ENCODE peak calls at places on chromosomes 12 and 14, in nine cellular contexts. J is prostate gland, T is endothelial cell of umbilical vein, X is transverse colon, C is GM12878, R is HCT116, N is HepG2, Y is stomach, V is esophagus muscularis mucosa. K is an unnamed sample.

GRCh38 chr14:24943024-24943423 is 106.9 kb downstream of the STXBP6 start:
- DNase-seq in C (no peak), V (no peak), J (peak), N (no peak), T (no peak), R (no peak), X (peak), Y (no peak), K (peak)

GRCh38 chr14:91140672-91141071 is 26.8 kb downstream of the DGLUCY start:
- DNase-seq in T (peak), N (peak), C (no peak), V (no peak), X (peak), J (no peak), R (peak), Y (peak), K (no peak)

GRCh38 chr14:22008098-22008412 is 334.4 kb upstream of the OR4E1 start:
- DNase-seq in T (no peak), C (no peak), N (no peak), Y (no peak), X (no peak), V (no peak), R (no peak), J (no peak), K (no peak)

GRCh38 chr14:94011795-94012194 is 14.3 kb upstream of the OTUB2 start:
- DNase-seq in J (no peak), Y (no peak), V (no peak), T (no peak), N (no peak), X (no peak), C (no peak), R (no peak), K (no peak)

GRCh38 chr12:2295941-2296461 is 243.2 kb downstream of the CACNA1C start:
- DNase-seq in T (no peak), C (no peak), Y (no peak), J (no peak), R (no peak), N (no peak), X (no peak), V (no peak), K (no peak)

GRCh38 chr12:18799561-18799960 is 61.6 kb downstream of the CAPZA3 start:
- DNase-seq in R (no peak), J (no peak), N (no peak), C (no peak), V (no peak), T (peak), X (no peak), Y (no peak), K (no peak)

GRCh38 chr12:78167510-78167909 is 336.8 kb downstream of the NAV3 start:
- DNase-seq in T (no peak), X (no peak), N (no peak), Y (no peak), J (no peak), R (no peak), V (no peak), C (no peak), K (no peak)

GRCh38 chr12:123024819-123025391 is 44.4 kb downstream of the ARL6IP4 start:
- DNase-seq in C (no peak), R (no peak), V (no peak), T (no peak), N (no peak), Y (no peak), X (no peak), J (no peak), K (no peak)

GRCh38 chr12:79409562-79409961 is 281.2 kb downstream of the PAWR start:
- DNase-seq in X (no peak), C (no peak), J (no peak), Y (no peak), T (peak), N (no peak), R (no peak), V (no peak), K (no peak)

GRCh38 chr12:13100882-13101769 is 2.3 kb downstream of the GSG1 start:
- DNase-seq in V (peak), Y (peak), T (peak), X (peak), C (no peak), N (peak), R (peak), J (peak), K (peak)

GRCh38 chr14:30521899-30522736 is 36.8 kb upstream of the G2E3 start:
- DNase-seq in Y (no peak), N (peak), X (no peak), R (peak), J (no peak), C (peak), T (peak), V (no peak), K (no peak)

GRCh38 chr12:92278378-92278828 is 132.8 kb upstream of the BTG1 start:
- DNase-seq in C (no peak), R (no peak), X (no peak), T (no peak), Y (no peak), N (no peak), J (no peak), V (no peak), K (no peak)

GRCh38 chr14:70514168-70515069 is 20.4 kb downstream of the ADAM20 start:
- DNase-seq in V (no peak), Y (no peak), N (no peak), X (no peak), C (no peak), J (no peak), R (no peak), T (no peak), K (no peak)

GRCh38 chr14:92456215-92457017 is 57.2 kb upstream of the RIN3 start:
- DNase-seq in Y (peak), N (peak), C (no peak), T (peak), X (peak), J (peak), V (no peak), R (peak), K (no peak)

GRCh38 chr12:4997939-4998338 is 45.7 kb upstream of the KCNA5 start:
- DNase-seq in X (no peak), J (no peak), C (no peak), T (peak), R (no peak), N (no peak), Y (no peak), V (no peak), K (peak)

DNA sequence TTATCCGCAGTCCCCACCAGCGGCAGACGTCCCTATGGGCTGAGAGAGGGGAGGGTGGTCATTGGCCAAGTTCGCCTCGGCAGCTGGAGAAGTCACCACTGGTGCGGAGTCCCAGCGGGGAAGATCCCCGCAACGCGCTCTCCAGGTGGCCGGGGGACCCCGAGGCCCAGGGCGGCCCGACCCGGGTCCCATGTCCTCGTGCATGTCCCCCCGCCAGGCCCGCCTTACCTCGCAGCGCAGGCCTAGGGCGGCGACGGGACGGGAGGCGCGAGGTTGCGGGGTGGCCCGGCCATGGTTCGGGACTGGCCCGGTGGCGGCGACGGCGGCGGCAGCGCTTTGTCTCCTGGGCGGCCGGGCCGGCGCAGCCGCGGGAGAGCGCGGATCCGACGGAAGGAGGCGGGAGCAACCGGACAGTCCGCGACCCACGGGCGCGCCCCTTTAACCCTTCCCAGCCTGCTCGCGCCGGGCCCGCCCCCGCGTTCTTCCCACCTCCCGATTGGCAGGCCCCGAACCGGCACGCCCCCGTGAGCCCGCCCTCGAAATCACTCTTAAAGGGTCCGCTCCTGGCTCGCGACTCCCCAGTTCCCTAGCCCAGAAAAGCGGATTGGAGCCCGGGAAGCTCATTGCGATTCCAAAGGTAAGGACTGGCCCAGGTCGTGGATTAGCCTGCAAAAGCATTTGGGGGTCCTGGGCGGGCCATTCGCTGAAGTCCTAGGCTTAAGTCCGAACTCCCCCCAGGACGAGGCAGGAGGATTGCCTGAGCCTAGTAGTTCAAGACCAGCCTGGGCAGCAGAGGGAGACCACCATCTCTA is at the start of gene PHETA1:
- DNase-seq in Y (peak), X (peak), V (peak), R (peak), N (peak), C (peak), T (peak), J (peak), K (peak)
- TF ChIP-seq POLR2A in Y (no peak), X (peak), V (no peak), R (no peak), N (no peak), C (no peak), T (peak), J (peak), K (peak)

GRCh38 chr12:121427556-121428055 is 27.7 kb downstream of the RNF34 start:
- DNase-seq in T (no peak), J (no peak), Y (no peak), N (no peak), V (no peak), X (no peak), C (no peak), R (no peak), K (no peak)

GRCh38 chr12:121424632-121424992 is 24.7 kb downstream of the RNF34 start:
- DNase-seq in J (no peak), R (no peak), Y (no peak), N (no peak), T (no peak), X (no peak), C (no peak), V (no peak), K (no peak)

GRCh38 chr12:121423682-121424631 is 24.0 kb downstream of the RNF34 start:
- DNase-seq in Y (no peak), J (no peak), C (no peak), T (no peak), X (no peak), N (no peak), V (no peak), R (no peak), K (no peak)

GRCh38 chr12:121420109-121420508 is 20.2 kb downstream of the RNF34 start:
- DNase-seq in C (no peak), T (no peak), N (no peak), Y (no peak), R (no peak), V (no peak), X (no peak), J (no peak), K (no peak)

GRCh38 chr12:121423253-121423652 is 23.3 kb downstream of the RNF34 start:
- DNase-seq in J (no peak), T (no peak), V (no peak), C (no peak), X (no peak), R (no peak), Y (no peak), N (no peak), K (no peak)
- TF ChIP-seq POLR2AphosphoS5 in J (no peak), T (no peak), V (no peak), C (no peak), X (no peak), R (no peak), Y (no peak), N (no peak), K (no peak)

DNA sequence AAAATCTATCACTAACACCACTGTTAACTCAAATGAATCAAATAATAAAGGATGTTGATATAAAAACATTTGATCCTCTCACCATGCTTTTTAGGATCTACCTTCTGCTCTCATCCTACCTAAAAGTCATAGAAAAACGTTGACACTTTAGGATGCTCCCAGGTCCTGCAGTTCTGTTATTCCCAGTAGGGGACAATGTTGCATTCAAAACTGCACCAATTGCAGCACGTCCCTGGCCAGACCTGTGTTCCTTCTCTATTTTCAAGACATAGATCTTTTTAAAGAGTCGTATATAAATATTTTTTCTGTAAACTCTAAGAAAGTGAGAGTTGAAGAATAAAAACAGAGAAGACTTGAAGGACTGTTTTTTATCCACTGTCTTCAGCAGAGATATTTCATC is 8.8 kb downstream of the AICDA start:
- DNase-seq in N (no peak), R (no peak), X (no peak), Y (no peak), C (no peak), V (no peak), T (no peak), J (no peak), K (no peak)
- TF ChIP-seq CTCF in N (no peak), R (peak), X (no peak), Y (no peak), C (peak), V (no peak), T (no peak), J (no peak), K (no peak)

GRCh38 chr12:56682323-56682722 is 5.8 kb downstream of the PTGES3 start:
- DNase-seq in C (no peak), J (no peak), T (no peak), R (no peak), Y (peak), X (no peak), V (no peak), N (no peak), K (no peak)

GRCh38 chr12:56688129-56688845 is at the start of gene PTGES3:
- DNase-seq in T (peak), N (peak), X (peak), C (peak), J (peak), V (peak), Y (peak), R (peak), K (peak)

GRCh38 chr12:56688846-56689113 is 696 bp upstream of the PTGES3 start:
- DNase-seq in V (no peak), N (no peak), Y (no peak), J (no peak), T (no peak), R (no peak), X (no peak), C (no peak), K (no peak)

GRCh38 chr12:56684745-56685369 is 3.2 kb downstream of the PTGES3 start:
- DNase-seq in T (peak), X (no peak), N (no peak), R (no peak), C (no peak), J (no peak), V (no peak), Y (peak), K (peak)

DNA sequence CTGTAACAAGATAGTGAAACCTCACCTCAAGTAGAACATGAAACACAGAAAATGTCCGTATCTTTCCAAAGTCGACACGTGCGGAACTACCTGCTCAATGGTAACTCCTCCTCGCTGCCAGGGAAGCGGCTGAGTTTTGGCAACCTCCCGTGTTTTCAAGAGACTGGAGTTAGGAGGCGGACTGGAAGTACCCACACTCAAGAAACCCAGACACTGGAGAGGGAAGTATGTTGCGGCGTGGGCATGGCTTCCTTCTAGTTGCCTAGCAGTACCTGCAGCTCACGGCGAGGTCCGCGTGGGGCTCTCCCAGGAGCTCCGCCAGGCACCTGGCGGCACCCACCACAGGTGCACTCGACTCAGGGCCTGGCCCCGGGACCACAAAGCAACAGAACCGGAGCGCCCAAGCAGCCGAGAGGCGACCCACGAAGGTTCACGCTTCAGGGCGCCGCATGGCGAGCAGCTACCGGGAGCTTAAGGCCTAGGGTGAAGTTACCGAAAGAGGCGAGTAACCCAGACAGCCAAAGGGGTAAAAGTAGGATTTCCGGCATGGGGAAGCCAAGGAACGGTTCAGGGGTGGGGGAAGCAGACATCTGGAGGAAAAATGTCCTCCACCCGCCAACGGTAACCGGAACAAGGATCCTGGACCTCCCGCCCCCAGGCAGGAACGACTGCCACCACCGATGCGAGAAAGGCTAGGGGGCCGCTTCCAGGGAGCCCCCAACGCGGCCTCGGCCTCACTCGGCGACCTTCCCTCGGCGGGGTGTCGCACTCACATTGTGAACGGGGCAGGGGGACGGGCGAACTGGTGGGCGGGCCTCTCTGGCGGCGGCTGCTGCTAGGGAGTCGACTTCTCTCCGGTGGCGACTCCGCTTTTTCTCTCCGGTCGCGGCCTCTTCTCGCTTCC is 607 bp downstream of the PTGES3 start:
- DNase-seq in Y (peak), R (no peak), X (peak), V (peak), C (no peak), J (peak), T (peak), N (no peak), K (peak)
- TF ChIP-seq POLR2A in Y (no peak), R (no peak), X (no peak), V (no peak), C (peak), J (no peak), T (no peak), N (no peak), K (no peak)

GRCh38 chr12:118358607-118359540 is 13.8 kb downstream of the TAOK3 start:
- DNase-seq in R (no peak), V (no peak), X (no peak), J (no peak), C (no peak), N (no peak), T (no peak), Y (no peak), K (no peak)

GRCh38 chr12:118358008-118358359 is 14.7 kb downstream of the TAOK3 start:
- DNase-seq in V (no peak), J (no peak), N (no peak), X (no peak), T (no peak), Y (no peak), C (no peak), R (no peak), K (no peak)

GRCh38 chr12:118359541-118359915 is 13.2 kb downstream of the TAOK3 start:
- DNase-seq in Y (no peak), C (no peak), X (peak), T (no peak), R (no peak), J (no peak), N (no peak), V (no peak), K (no peak)

GRCh38 chr12:118361889-118362288 is 10.8 kb downstream of the TAOK3 start:
- DNase-seq in Y (no peak), J (no peak), C (no peak), X (no peak), N (no peak), T (no peak), R (no peak), V (no peak), K (no peak)

DNA sequence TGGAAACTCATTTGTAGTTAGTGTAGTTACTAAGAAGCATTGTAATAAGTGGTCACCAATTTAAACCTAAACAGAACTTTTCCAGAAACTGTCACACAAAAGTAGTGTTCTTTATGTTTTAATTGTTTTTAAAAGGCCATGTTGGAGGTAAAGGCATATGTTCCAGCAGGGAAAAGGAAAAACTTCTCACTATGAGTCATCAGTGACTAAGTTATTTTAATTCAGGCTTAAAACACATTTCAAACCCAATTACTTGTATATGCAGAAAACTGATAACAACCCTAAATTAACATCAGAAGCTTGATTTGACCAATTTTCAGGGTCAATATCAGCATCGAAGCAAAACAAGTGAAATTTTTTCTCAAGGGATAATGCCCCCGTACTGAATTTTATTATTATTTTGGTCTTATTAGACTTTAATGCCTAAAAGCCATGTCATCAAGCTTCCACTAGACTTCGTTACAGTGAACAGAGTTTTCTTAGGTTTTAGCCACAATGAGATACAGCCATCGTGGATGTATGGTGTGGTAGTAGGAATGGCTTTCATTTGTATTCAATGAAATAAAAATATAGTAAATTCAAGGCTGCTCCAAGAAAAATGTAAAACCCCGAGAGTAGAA is 11.8 kb downstream of the TAOK3 start:
- DNase-seq in Y (no peak), J (no peak), V (no peak), R (peak), T (peak), X (no peak), N (no peak), C (no peak), K (no peak)
- TF ChIP-seq POLR2AphosphoS5 in Y (no peak), J (no peak), V (no peak), R (no peak), T (no peak), X (no peak), N (no peak), C (no peak), K (no peak)

K was measured in suprapubic skin.